ENCODE peak calls at places on chromosome 21, in eight cellular contexts. One of them, this sample, is unnamed.
A peak's percentile ranks its signal among the peaks of the same experiment; 100 is the strongest.

GRCh38 chr21:41008971-41009370 is 159.0 kb upstream of the BACE2 start:
- DNase-seq in astrocyte of the spinal cord: no peak
- DNase-seq in T47D: no peak
- DNase-seq in hippocampal formation: no peak
- DNase-seq in stimulated activated CD8-positive, alpha-beta memory T cell treated with anti-CD3 and anti-CD28 coated beads, Interleukin-15, amount 100 ng/mL, for 24 hours: no peak
- DNase-seq in T follicular helper cell: no peak
- DNase-seq in progenitor cell of endocrine pancreas: no peak
- DNase-seq in NCI-H1694: no peak
- DNase-seq in this sample: no peak

GRCh38 chr21:27590271-27590670 is 623.4 kb upstream of the ADAMTS5 start:
- DNase-seq in NCI-H1694: no peak
- DNase-seq in T47D: peak; percentile 8
- DNase-seq in stimulated activated CD8-positive, alpha-beta memory T cell treated with anti-CD3 and anti-CD28 coated beads, Interleukin-15, amount 100 ng/mL, for 24 hours: no peak
- DNase-seq in progenitor cell of endocrine pancreas: no peak
- DNase-seq in T follicular helper cell: no peak
- DNase-seq in astrocyte of the spinal cord: peak; percentile 75
- DNase-seq in hippocampal formation: no peak
- DNase-seq in this sample: no peak

GRCh38 chr21:42542196-42542595 is 28.5 kb downstream of the SLC37A1 start:
- DNase-seq in astrocyte of the spinal cord: no peak
- DNase-seq in T follicular helper cell: no peak
- DNase-seq in T47D: no peak
- DNase-seq in stimulated activated CD8-positive, alpha-beta memory T cell treated with anti-CD3 and anti-CD28 coated beads, Interleukin-15, amount 100 ng/mL, for 24 hours: no peak
- DNase-seq in progenitor cell of endocrine pancreas: no peak
- DNase-seq in NCI-H1694: no peak
- DNase-seq in hippocampal formation: no peak
- DNase-seq in this sample: no peak

GRCh38 chr21:35048706-35049617 is at the start of gene RUNX1:
- DNase-seq in progenitor cell of endocrine pancreas: no peak
- DNase-seq in T follicular helper cell: peak; percentile 54
- DNase-seq in T47D: no peak
- DNase-seq in hippocampal formation: no peak
- DNase-seq in stimulated activated CD8-positive, alpha-beta memory T cell treated with anti-CD3 and anti-CD28 coated beads, Interleukin-15, amount 100 ng/mL, for 24 hours: peak; percentile 47
- DNase-seq in NCI-H1694: no peak
- DNase-seq in astrocyte of the spinal cord: peak; percentile 96
- DNase-seq in this sample: no peak

GRCh38 chr21:42654179-42654912 is 925 bp downstream of the PDE9A start:
- DNase-seq in T follicular helper cell: no peak
- DNase-seq in progenitor cell of endocrine pancreas: peak; percentile 29
- DNase-seq in hippocampal formation: no peak
- DNase-seq in T47D: no peak
- DNase-seq in astrocyte of the spinal cord: no peak
- DNase-seq in NCI-H1694: peak; percentile 50
- DNase-seq in stimulated activated CD8-positive, alpha-beta memory T cell treated with anti-CD3 and anti-CD28 coated beads, Interleukin-15, amount 100 ng/mL, for 24 hours: no peak
- DNase-seq in this sample: no peak

GRCh38 chr21:42578034-42578433 is 64.4 kb downstream of the SLC37A1 start:
- DNase-seq in NCI-H1694: no peak
- DNase-seq in T follicular helper cell: no peak
- DNase-seq in T47D: no peak
- DNase-seq in astrocyte of the spinal cord: no peak
- DNase-seq in hippocampal formation: no peak
- DNase-seq in progenitor cell of endocrine pancreas: no peak
- DNase-seq in stimulated activated CD8-positive, alpha-beta memory T cell treated with anti-CD3 and anti-CD28 coated beads, Interleukin-15, amount 100 ng/mL, for 24 hours: no peak
- DNase-seq in this sample: no peak

GRCh38 chr21:44521928-44522752 is 17.9 kb downstream of the KRTAP10-1 start:
- DNase-seq in T follicular helper cell: no peak
- DNase-seq in astrocyte of the spinal cord: no peak
- DNase-seq in NCI-H1694: no peak
- DNase-seq in hippocampal formation: no peak
- DNase-seq in progenitor cell of endocrine pancreas: no peak
- DNase-seq in T47D: no peak
- DNase-seq in stimulated activated CD8-positive, alpha-beta memory T cell treated with anti-CD3 and anti-CD28 coated beads, Interleukin-15, amount 100 ng/mL, for 24 hours: no peak
- DNase-seq in this sample: no peak

GRCh38 chr21:39453571-39454179 is 1.9 kb downstream of the SH3BGR start:
- DNase-seq in hippocampal formation: no peak
- DNase-seq in T follicular helper cell: no peak
- DNase-seq in T47D: no peak
- DNase-seq in NCI-H1694: no peak
- DNase-seq in astrocyte of the spinal cord: no peak
- DNase-seq in progenitor cell of endocrine pancreas: no peak
- DNase-seq in stimulated activated CD8-positive, alpha-beta memory T cell treated with anti-CD3 and anti-CD28 coated beads, Interleukin-15, amount 100 ng/mL, for 24 hours: no peak
- DNase-seq in this sample: no peak

GRCh38 chr21:17050156-17050555 is 462.7 kb upstream of the CXADR start:
- DNase-seq in hippocampal formation: no peak
- DNase-seq in T follicular helper cell: no peak
- DNase-seq in NCI-H1694: no peak
- DNase-seq in astrocyte of the spinal cord: no peak
- DNase-seq in T47D: no peak
- DNase-seq in progenitor cell of endocrine pancreas: no peak
- DNase-seq in stimulated activated CD8-positive, alpha-beta memory T cell treated with anti-CD3 and anti-CD28 coated beads, Interleukin-15, amount 100 ng/mL, for 24 hours: no peak
- DNase-seq in this sample: no peak

GRCh38 chr21:35015435-35016024 is 33.6 kb downstream of the RUNX1 start:
- DNase-seq in T47D: no peak
- DNase-seq in astrocyte of the spinal cord: no peak
- DNase-seq in hippocampal formation: no peak
- DNase-seq in T follicular helper cell: no peak
- DNase-seq in progenitor cell of endocrine pancreas: no peak
- DNase-seq in NCI-H1694: no peak
- DNase-seq in stimulated activated CD8-positive, alpha-beta memory T cell treated with anti-CD3 and anti-CD28 coated beads, Interleukin-15, amount 100 ng/mL, for 24 hours: no peak
- DNase-seq in this sample: no peak

GRCh38 chr21:15735409-15735808 is 5.6 kb downstream of the USP25 start:
- DNase-seq in T47D: no peak
- DNase-seq in hippocampal formation: no peak
- DNase-seq in astrocyte of the spinal cord: no peak
- DNase-seq in stimulated activated CD8-positive, alpha-beta memory T cell treated with anti-CD3 and anti-CD28 coated beads, Interleukin-15, amount 100 ng/mL, for 24 hours: no peak
- DNase-seq in progenitor cell of endocrine pancreas: no peak
- DNase-seq in NCI-H1694: no peak
- DNase-seq in T follicular helper cell: no peak
- DNase-seq in this sample: no peak

GRCh38 chr21:20997308-20997632 is 939 bp upstream of the NCAM2 start:
- DNase-seq in hippocampal formation: no peak
- DNase-seq in T follicular helper cell: no peak
- DNase-seq in NCI-H1694: no peak
- DNase-seq in astrocyte of the spinal cord: no peak
- DNase-seq in progenitor cell of endocrine pancreas: no peak
- DNase-seq in stimulated activated CD8-positive, alpha-beta memory T cell treated with anti-CD3 and anti-CD28 coated beads, Interleukin-15, amount 100 ng/mL, for 24 hours: no peak
- DNase-seq in T47D: no peak
- DNase-seq in this sample: no peak

GRCh38 chr21:42841156-42841915 is 38.0 kb downstream of the WDR4 start:
- DNase-seq in T47D: no peak
- DNase-seq in NCI-H1694: no peak
- DNase-seq in T follicular helper cell: no peak
- DNase-seq in stimulated activated CD8-positive, alpha-beta memory T cell treated with anti-CD3 and anti-CD28 coated beads, Interleukin-15, amount 100 ng/mL, for 24 hours: no peak
- DNase-seq in hippocampal formation: no peak
- DNase-seq in progenitor cell of endocrine pancreas: no peak
- DNase-seq in astrocyte of the spinal cord: no peak
- DNase-seq in this sample: no peak

GRCh38 chr21:37074195-37074510 is 1.1 kb downstream of the TTC3 start:
- DNase-seq in NCI-H1694: no peak
- DNase-seq in progenitor cell of endocrine pancreas: peak; percentile 20
- DNase-seq in astrocyte of the spinal cord: no peak
- DNase-seq in hippocampal formation: no peak
- DNase-seq in T follicular helper cell: no peak
- DNase-seq in stimulated activated CD8-positive, alpha-beta memory T cell treated with anti-CD3 and anti-CD28 coated beads, Interleukin-15, amount 100 ng/mL, for 24 hours: no peak
- DNase-seq in T47D: no peak
- DNase-seq in this sample: no peak

GRCh38 chr21:35583566-35584216 is 476.6 kb downstream of the SETD4 start:
- DNase-seq in T follicular helper cell: no peak
- DNase-seq in hippocampal formation: no peak
- DNase-seq in progenitor cell of endocrine pancreas: no peak
- DNase-seq in NCI-H1694: no peak
- DNase-seq in stimulated activated CD8-positive, alpha-beta memory T cell treated with anti-CD3 and anti-CD28 coated beads, Interleukin-15, amount 100 ng/mL, for 24 hours: no peak
- DNase-seq in T47D: no peak
- DNase-seq in astrocyte of the spinal cord: no peak
- DNase-seq in this sample: no peak

GRCh38 chr21:41767606-41768370 is 936 bp upstream of the RIPK4 start:
- DNase-seq in astrocyte of the spinal cord: no peak
- DNase-seq in progenitor cell of endocrine pancreas: no peak
- DNase-seq in T follicular helper cell: no peak
- DNase-seq in NCI-H1694: no peak
- DNase-seq in hippocampal formation: no peak
- DNase-seq in T47D: no peak
- DNase-seq in stimulated activated CD8-positive, alpha-beta memory T cell treated with anti-CD3 and anti-CD28 coated beads, Interleukin-15, amount 100 ng/mL, for 24 hours: no peak
- DNase-seq in this sample: no peak

GRCh38 chr21:31752352-31752751 is 20.4 kb upstream of the SCAF4 start:
- DNase-seq in T follicular helper cell: no peak
- DNase-seq in astrocyte of the spinal cord: no peak
- DNase-seq in hippocampal formation: no peak
- DNase-seq in NCI-H1694: no peak
- DNase-seq in progenitor cell of endocrine pancreas: no peak
- DNase-seq in T47D: no peak
- DNase-seq in stimulated activated CD8-positive, alpha-beta memory T cell treated with anti-CD3 and anti-CD28 coated beads, Interleukin-15, amount 100 ng/mL, for 24 hours: no peak
- DNase-seq in this sample: no peak

GRCh38 chr21:15080504-15080903 is 15.7 kb upstream of the NRIP1 start:
- DNase-seq in NCI-H1694: no peak
- DNase-seq in hippocampal formation: no peak
- DNase-seq in stimulated activated CD8-positive, alpha-beta memory T cell treated with anti-CD3 and anti-CD28 coated beads, Interleukin-15, amount 100 ng/mL, for 24 hours: no peak
- DNase-seq in T47D: no peak
- DNase-seq in T follicular helper cell: no peak
- DNase-seq in astrocyte of the spinal cord: no peak
- DNase-seq in progenitor cell of endocrine pancreas: no peak
- DNase-seq in this sample: no peak